ENCODE peak calls at places on chromosomes 2 and 18, in eight cellular contexts. Q, I, C, Y, A, X, K and P are unnamed samples.

GRCh38 chr18:7741640-7742039 is 174.5 kb downstream of the PTPRM start:
- DNase-seq in Q (no peak), K (no peak), I (no peak), A (no peak), C (no peak), X (no peak), Y (no peak), P (no peak)

GRCh38 chr2:95206086-95206485 is 1.2 kb upstream of the ZNF892 start:
- DNase-seq in Y (no peak), C (no peak), Q (no peak), X (no peak), K (no peak), I (no peak), A (no peak), P (no peak)

GRCh38 chr18:45049548-45050307 is 369.0 kb downstream of the SETBP1 start:
- DNase-seq in I (peak), Y (no peak), C (no peak), A (no peak), Q (no peak), X (no peak), K (peak), P (no peak)

GRCh38 chr2:202824901-202825300 is 46.7 kb downstream of the ICA1L start:
- DNase-seq in I (no peak), Q (no peak), K (peak), X (no peak), A (no peak), C (no peak), Y (no peak), P (no peak)

GRCh38 chr18:57439985-57440330 is 4.8 kb downstream of the ONECUT2 start:
- DNase-seq in C (no peak), Q (no peak), I (no peak), K (no peak), Y (no peak), X (no peak), A (no peak), P (no peak)

GRCh38 chr2:98346259-98347236 is at the start of gene CNGA3:
- DNase-seq in Y (no peak), K (peak), I (peak), Q (no peak), X (peak), A (no peak), C (no peak), P (peak)

GRCh38 chr18:23626451-23627279 is 36.0 kb downstream of the ANKRD29 start:
- DNase-seq in K (no peak), Q (no peak), C (no peak), A (no peak), I (peak), Y (no peak), X (no peak), P (no peak)

GRCh38 chr18:45324489-45325111 is 290.7 kb upstream of the SLC14A2 start:
- DNase-seq in I (peak), A (no peak), K (peak), C (no peak), Q (peak), Y (peak), X (peak), P (no peak)

GRCh38 chr18:55582325-55582724 is 5.7 kb downstream of the TCF4 start:
- DNase-seq in K (no peak), I (no peak), Y (no peak), Q (no peak), X (no peak), A (no peak), C (no peak), P (no peak)

GRCh38 chr2:44358498-44358897 is 2.8 kb downstream of the PREPL start:
- DNase-seq in C (no peak), K (peak), Q (peak), X (peak), Y (peak), I (peak), A (no peak), P (no peak)

GRCh38 chr2:12824771-12825363 is 108.1 kb downstream of the TRIB2 start:
- DNase-seq in C (no peak), Q (peak), K (peak), X (no peak), Y (peak), A (no peak), I (peak), P (no peak)

GRCh38 chr2:153870308-153870707 is 1.4 kb upstream of the GALNT13 start:
- DNase-seq in Y (no peak), Q (no peak), K (no peak), C (no peak), X (no peak), I (no peak), A (no peak), P (no peak)

GRCh38 chr2:108940156-108940555 is 48.9 kb downstream of the EDAR start:
- DNase-seq in A (no peak), K (no peak), Y (no peak), I (no peak), C (no peak), X (no peak), Q (no peak), P (no peak)

GRCh38 chr2:104736026-104736425 is 117.9 kb upstream of the POU3F3 start:
- DNase-seq in C (no peak), A (no peak), K (no peak), I (no peak), Q (no peak), X (no peak), Y (no peak), P (no peak)

GRCh38 chr18:40283560-40283959 is 1671.5 kb upstream of the PIK3C3 start:
- DNase-seq in K (no peak), Q (no peak), Y (no peak), I (no peak), X (no peak), C (no peak), A (no peak), P (no peak)

GRCh38 chr2:31660812-31661335 is 80.1 kb upstream of the SRD5A2 start:
- DNase-seq in A (no peak), Y (no peak), Q (no peak), K (no peak), X (no peak), C (no peak), I (no peak), P (no peak)

DNA sequence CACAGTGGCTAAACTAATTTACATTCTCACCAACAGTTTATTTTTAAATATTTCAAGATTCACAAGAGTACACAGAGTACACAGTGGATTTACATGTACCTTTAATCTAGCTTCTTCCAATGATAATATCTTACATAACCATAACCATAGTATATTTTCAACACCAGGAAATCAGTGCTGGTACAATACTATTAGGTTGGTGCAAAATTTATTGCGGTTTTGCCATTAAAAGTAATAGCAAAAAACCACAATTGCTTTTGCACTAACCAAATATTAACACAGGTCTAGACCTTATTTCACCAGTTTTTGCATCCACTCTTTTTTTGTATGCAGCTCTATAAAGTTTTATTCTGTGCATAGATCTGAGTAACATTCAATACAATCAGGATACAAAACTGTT is 163.0 kb downstream of the SCG2 start:
- DNase-seq in Y (no peak), X (no peak), Q (no peak), C (no peak), K (no peak), I (no peak), A (no peak), P (no peak)
- TF ChIP-seq CTCF in Y (no peak), X (no peak), Q (no peak), C (no peak), K (no peak), I (no peak), A (no peak), P (no peak)

GRCh38 chr18:69906765-69907164 is 40.9 kb downstream of the CD226 start:
- DNase-seq in C (no peak), X (no peak), Q (no peak), A (no peak), I (no peak), K (no peak), Y (no peak), P (no peak)

GRCh38 chr18:69897397-69898108 is 50.1 kb downstream of the CD226 start:
- DNase-seq in C (no peak), K (no peak), I (no peak), A (no peak), Y (no peak), X (no peak), Q (no peak), P (no peak)

GRCh38 chr18:69895081-69896047 is 52.3 kb downstream of the CD226 start:
- DNase-seq in X (no peak), I (no peak), K (no peak), A (no peak), C (no peak), Y (no peak), Q (no peak), P (no peak)

GRCh38 chr18:69898241-69898861 is 49.3 kb downstream of the CD226 start:
- DNase-seq in Q (no peak), I (peak), X (no peak), K (no peak), C (no peak), A (no peak), Y (no peak), P (no peak)

GRCh38 chr18:69900941-69901340 is 46.7 kb downstream of the CD226 start:
- DNase-seq in C (no peak), Q (no peak), Y (no peak), K (no peak), A (no peak), X (no peak), I (no peak), P (no peak)
- TF ChIP-seq CTCF in C (peak), Q (no peak), Y (peak), K (no peak), A (no peak), X (no peak), I (no peak), P (peak)

GRCh38 chr2:164479460-164479859 is 141.8 kb downstream of the GRB14 start:
- DNase-seq in A (no peak), Q (peak), X (peak), C (no peak), Y (no peak), I (peak), K (peak), P (peak)
- TF ChIP-seq CTCF in A (peak), Q (no peak), X (peak), C (peak), Y (peak), I (peak), K (peak), P (peak)

GRCh38 chr2:70192516-70192915 is 1.7 kb upstream of the C2orf42 start:
- DNase-seq in Q (no peak), I (no peak), K (no peak), A (no peak), C (no peak), X (no peak), Y (no peak), P (no peak)

GRCh38 chr2:70191244-70191735 is 471 bp upstream of the C2orf42 start:
- DNase-seq in Y (no peak), Q (no peak), A (no peak), X (no peak), C (no peak), I (no peak), K (no peak), P (no peak)

GRCh38 chr2:70188460-70188859 is 2.4 kb downstream of the C2orf42 start:
- DNase-seq in A (no peak), X (no peak), Q (no peak), Y (no peak), I (no peak), K (no peak), C (no peak), P (no peak)

GRCh38 chr2:70190086-70190412 is 770 bp downstream of the C2orf42 start:
- DNase-seq in A (no peak), X (no peak), K (peak), Q (no peak), C (no peak), Y (no peak), I (no peak), P (no peak)

DNA sequence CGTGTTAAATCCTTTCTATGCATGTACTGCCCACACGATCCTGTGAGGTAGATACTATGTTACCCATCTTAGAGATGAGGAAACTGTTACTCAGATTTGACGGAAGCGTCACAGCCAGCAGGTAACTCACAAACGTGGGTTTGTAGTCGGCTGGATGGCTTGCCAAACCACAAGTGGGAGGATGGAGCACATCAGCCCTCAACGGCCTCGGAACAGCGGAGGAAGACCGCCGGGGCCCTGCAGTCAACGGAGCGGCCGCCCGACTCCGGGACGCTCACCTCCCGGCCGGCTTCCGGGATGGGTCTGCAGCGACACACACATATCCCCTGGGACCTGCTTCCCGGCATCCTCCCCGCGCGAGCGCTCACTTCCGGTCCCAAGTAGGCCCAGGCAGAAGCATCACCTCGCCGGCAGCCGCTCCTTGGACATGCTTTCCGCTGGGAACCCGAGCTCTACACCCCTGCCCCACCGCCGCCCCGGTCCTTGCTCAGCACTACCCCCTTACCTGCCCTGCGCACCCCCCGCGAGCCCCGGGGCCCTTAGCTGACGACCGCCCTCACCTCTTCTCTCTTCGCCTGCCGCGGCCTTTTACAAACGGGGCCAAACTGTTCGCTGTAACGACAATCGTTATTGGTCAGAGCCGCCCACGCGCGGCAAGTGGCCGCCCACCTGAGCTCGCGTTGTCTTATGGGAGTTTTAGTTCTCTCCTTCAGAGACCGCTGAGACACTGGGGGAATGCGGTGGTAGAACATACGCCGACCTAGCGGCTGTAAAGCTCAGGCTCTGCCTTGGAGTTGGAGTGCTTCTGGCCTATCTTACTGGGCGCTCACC is at the start of gene C2orf42:
- DNase-seq in K (peak), I (peak), Q (peak), X (peak), C (peak), Y (peak), A (peak), P (peak)
- TF ChIP-seq CTCF in K (peak), I (peak), Q (no peak), X (no peak), C (no peak), Y (no peak), A (peak), P (no peak)

GRCh38 chr18:6732952-6733351 is 3.4 kb downstream of the ARHGAP28 start:
- DNase-seq in C (no peak), X (no peak), I (no peak), Q (no peak), K (no peak), A (no peak), Y (no peak), P (no peak)
- TF ChIP-seq CTCF in C (no peak), X (no peak), I (peak), Q (no peak), K (no peak), A (no peak), Y (no peak), P (no peak)